ENCODE peak calls at places on chromosomes 1 and 21, in six cellular contexts. U is GM13977; I is activated CD8-positive, alpha-beta memory T cell treated with anti-CD3 and anti-CD28 coated beads for 4 hours; O is NCI-H1436; F is GM20000; B is AG04450. D is an unnamed sample.

GRCh38 chr1:15680614-15681345 is 3.3 kb upstream of the PLEKHM2 start:
- DNase-seq in U (peak), I (no peak), O (no peak), F (no peak), B (peak), D (no peak)

GRCh38 chr21:44596068-44596725 is 3.9 kb upstream of the KRTAP10-6 start:
- DNase-seq in U (no peak), I (no peak), O (no peak), F (no peak), B (no peak), D (no peak)

GRCh38 chr1:88985033-88985432 is 7.4 kb downstream of the KYAT3 start:
- DNase-seq in U (no peak), I (no peak), O (peak), F (no peak), B (peak), D (no peak)

GRCh38 chr1:167617100-167617949 is 12.7 kb upstream of the RCSD1 start:
- DNase-seq in U (no peak), I (no peak), O (no peak), F (no peak), B (no peak), D (peak)

GRCh38 chr1:94549706-94550105 is 8.1 kb upstream of the F3 start:
- DNase-seq in U (no peak), I (no peak), O (no peak), F (no peak), B (no peak), D (no peak)

GRCh38 chr1:174815474-174815908 is 184.3 kb upstream of the CACYBP start:
- DNase-seq in U (peak), I (no peak), O (no peak), F (peak), B (no peak), D (no peak)

GRCh38 chr1:196545239-196545638 is 63.0 kb downstream of the KCNT2 start:
- DNase-seq in U (no peak), I (no peak), O (no peak), F (no peak), B (no peak), D (no peak)

GRCh38 chr21:22791986-22792560 is 1793.9 kb downstream of the NCAM2 start:
- DNase-seq in U (peak), I (no peak), O (peak), F (peak), B (peak), D (no peak)

GRCh38 chr1:215056584-215056983 is 26.0 kb upstream of the KCNK2 start:
- DNase-seq in U (no peak), I (no peak), O (no peak), F (no peak), B (no peak), D (no peak)

GRCh38 chr1:43048601-43049011 is 89.9 kb upstream of the SLC2A1 start:
- DNase-seq in U (no peak), I (no peak), O (no peak), F (no peak), B (no peak), D (no peak)

GRCh38 chr1:31723828-31724359 is 20.1 kb upstream of the COL16A1 start:
- DNase-seq in U (peak), I (no peak), O (no peak), F (peak), B (no peak), D (no peak)

GRCh38 chr21:32136546-32136945 is 142.3 kb downstream of the MIS18A start:
- DNase-seq in U (no peak), I (no peak), O (no peak), F (no peak), B (no peak), D (no peak)

GRCh38 chr1:154972517-154973343 is 1.8 kb upstream of the CKS1B start:
- DNase-seq in U (no peak), I (no peak), O (no peak), F (no peak), B (peak), D (no peak)

GRCh38 chr1:84008631-84009030 is 9.7 kb upstream of the TTLL7 start:
- DNase-seq in U (no peak), I (no peak), O (no peak), F (no peak), B (no peak), D (no peak)

GRCh38 chr1:223886516-223886921 is 40.8 kb upstream of the TP53BP2 start:
- DNase-seq in U (no peak), I (no peak), O (no peak), F (no peak), B (no peak), D (no peak)

GRCh38 chr1:52751589-52752306 is 25.5 kb downstream of the ZYG11B start:
- DNase-seq in U (no peak), I (no peak), O (no peak), F (no peak), B (no peak), D (no peak)

GRCh38 chr1:108831225-108831624 is 25.7 kb downstream of the AKNAD1 start:
- DNase-seq in U (no peak), I (no peak), O (no peak), F (no peak), B (no peak), D (no peak)

GRCh38 chr1:59046730-59047157 is 250.2 kb upstream of the FGGY start:
- DNase-seq in U (peak), I (no peak), O (no peak), F (peak), B (no peak), D (peak)

GRCh38 chr21:46115441-46116188 is 17.7 kb downstream of the COL6A2 start:
- DNase-seq in U (no peak), I (no peak), O (no peak), F (no peak), B (no peak), D (no peak)

GRCh38 chr1:175193339-175193950 is 869 bp upstream of the KIAA0040 start:
- DNase-seq in U (no peak), I (no peak), O (no peak), F (no peak), B (no peak), D (no peak)

GRCh38 chr1:226602186-226603029 is 53.8 kb downstream of the STUM start:
- DNase-seq in U (no peak), I (no peak), O (no peak), F (no peak), B (peak), D (no peak)

GRCh38 chr21:35102488-35103407 is 53.6 kb upstream of the RUNX1 start:
- DNase-seq in U (peak), I (peak), O (no peak), F (peak), B (no peak), D (no peak)

GRCh38 chr1:96923753-96924152 is 202.2 kb downstream of the PTBP2 start:
- DNase-seq in U (no peak), I (no peak), O (no peak), F (no peak), B (no peak), D (no peak)

GRCh38 chr1:71285529-71285928 is 204.7 kb upstream of the ZRANB2 start:
- DNase-seq in U (no peak), I (no peak), O (no peak), F (no peak), B (no peak), D (no peak)

GRCh38 chr1:197360068-197360467 is 92.0 kb downstream of the CRB1 start:
- DNase-seq in U (no peak), I (no peak), O (no peak), F (no peak), B (no peak), D (no peak)

GRCh38 chr1:159897962-159898361 is 2.0 kb downstream of the CFAP45 start:
- DNase-seq in U (no peak), I (no peak), O (no peak), F (no peak), B (no peak), D (no peak)

GRCh38 chr1:67463298-67463960 is 33.2 kb upstream of the SERBP1 start:
- DNase-seq in U (no peak), I (no peak), O (peak), F (no peak), B (no peak), D (no peak)

GRCh38 chr1:9436258-9436657 is 103.0 kb upstream of the SLC25A33 start:
- DNase-seq in U (no peak), I (no peak), O (no peak), F (no peak), B (no peak), D (no peak)

GRCh38 chr1:231240531-231240882 is 505 bp upstream of the GNPAT start:
- DNase-seq in U (no peak), I (no peak), O (no peak), F (no peak), B (no peak), D (no peak)

GRCh38 chr1:162564762-162565218 is 3.3 kb downstream of the UAP1 start:
- DNase-seq in U (no peak), I (no peak), O (no peak), F (no peak), B (no peak), D (no peak)